ENCODE peak calls at places on chromosomes 4 and X, in seven cellular contexts. C is left cardiac atrium; X is ureter; B is AG04449; N is uterus; F is activated CD8-positive, alpha-beta memory T cell treated with anti-CD3 and anti-CD28 coated beads for 48 hours; Z is ovary. P is an unnamed sample.

GRCh38 chr4:65589331-65589730 is 81.0 kb downstream of the EPHA5 start:
- DNase-seq in X (no peak), B (no peak), N (no peak), Z (no peak), F (no peak), C (no peak), P (no peak)

GRCh38 chr4:101126044-101126443 is 221.3 kb downstream of the PPP3CA start:
- DNase-seq in C (no peak), F (no peak), B (peak; percentile 26), Z (no peak), X (no peak), N (no peak), P (no peak)

GRCh38 chr4:185201983-185202962 is 1.5 kb downstream of the CFAP97 start:
- DNase-seq in Z (no peak), C (peak; percentile 43), X (no peak), N (no peak), F (no peak), B (no peak), P (no peak)

GRCh38 chr4:128604840-128605239 is 204.7 kb upstream of the JADE1 start:
- DNase-seq in C (no peak), X (no peak), F (no peak), B (no peak), Z (no peak), N (no peak), P (no peak)

GRCh38 chr4:96787766-96788165 is 947.9 kb downstream of the PDHA2 start:
- DNase-seq in Z (no peak), X (no peak), B (no peak), F (no peak), N (no peak), C (no peak), P (no peak)

GRCh38 chr4:111883557-111883999 is 261.7 kb upstream of the FAM241A start:
- DNase-seq in N (no peak), Z (no peak), B (no peak), F (no peak), C (no peak), X (no peak), P (no peak)

GRCh38 chr4:67700874-67701850 is at the start of gene UBA6:
- DNase-seq in C (peak; percentile 98), Z (peak; percentile 93), F (peak; percentile 79), X (peak; percentile 98), N (peak; percentile 95), B (peak; percentile 73), P (peak; percentile 88)

GRCh38 chr4:113776679-113777078 is 15.1 kb upstream of the CAMK2D start:
- DNase-seq in Z (no peak), X (no peak), C (no peak), B (no peak), N (no peak), F (no peak), P (no peak)

GRCh38 chr4:79651516-79651915 is 243.5 kb upstream of the GK2 start:
- DNase-seq in F (no peak), B (peak; percentile 2), X (no peak), Z (no peak), C (no peak), N (no peak), P (no peak)

GRCh38 chr4:155487231-155487630 is 110.5 kb upstream of the MAP9 start:
- DNase-seq in F (no peak), C (no peak), X (no peak), N (no peak), B (no peak), Z (no peak), P (no peak)

GRCh38 chrX:104172788-104173187 is 6.5 kb downstream of the FAM199X start:
- DNase-seq in F (no peak), C (no peak), Z (no peak), X (no peak), N (no peak), B (no peak), P (no peak)

GRCh38 chrX:38050806-38051205 is 44.5 kb downstream of the SYTL5 start:
- DNase-seq in N (no peak), X (no peak), F (no peak), B (no peak), Z (no peak), C (no peak), P (no peak)

GRCh38 chrX:75303795-75304194 is 29.9 kb downstream of the UPRT start:
- DNase-seq in N (no peak), B (peak; percentile 64), X (no peak), F (no peak), Z (no peak), C (no peak), P (no peak)

GRCh38 chr4:177583000-177583399 is 140.8 kb upstream of the AGA start:
- DNase-seq in X (no peak), Z (no peak), B (no peak), C (no peak), F (no peak), N (no peak), P (no peak)

GRCh38 chrX:35741142-35741541 is 57.0 kb upstream of the MAGEB16 start:
- DNase-seq in N (no peak), C (no peak), X (no peak), Z (no peak), B (no peak), F (no peak), P (no peak)

GRCh38 chr4:25103423-25103822 is 56.8 kb downstream of the SEPSECS start:
- DNase-seq in Z (peak; percentile 59), N (no peak), B (no peak), F (no peak), C (peak; percentile 56), X (no peak), P (no peak)

GRCh38 chr4:1044469-1045192 is 33.2 kb downstream of the FGFRL1 start:
- DNase-seq in B (no peak), F (no peak), X (no peak), Z (peak; percentile 46), C (peak; percentile 24), N (peak; percentile 28), P (no peak)

GRCh38 chr4:154714339-154715040 is 29.3 kb upstream of the LRAT start:
- DNase-seq in C (no peak), X (no peak), B (no peak), F (no peak), N (no peak), Z (no peak), P (no peak)

P was measured in hippocampal formation.